ENCODE peak calls at places on chromosomes 11 and 22, in four cellular contexts. K is K562, S is WTC11, L is GM12878. Z is an unnamed sample.

GRCh38 chr11:134261626-134262488 is 8.5 kb downstream of the ACAD8 start:
- DNase-seq in L (no peak), K (peak), S (peak), Z (peak)

GRCh38 chr11:47467372-47467771 is 18.4 kb upstream of the RAPSN start:
- DNase-seq in S (no peak), L (no peak), K (no peak), Z (no peak)

GRCh38 chr11:44979536-44980399 is 29.1 kb upstream of the TP53I11 start:
- DNase-seq in L (no peak), K (no peak), S (no peak), Z (no peak)

GRCh38 chr11:103863497-103863896 is 172.9 kb upstream of the DDI1 start:
- DNase-seq in L (no peak), K (no peak), S (no peak), Z (no peak)

GRCh38 chr11:86668929-86669328 is 3.5 kb downstream of the ME3 start:
- DNase-seq in K (no peak), S (no peak), L (no peak), Z (no peak)

GRCh38 chr11:103585401-103585800 is 451.0 kb upstream of the DDI1 start:
- DNase-seq in S (no peak), K (no peak), L (no peak), Z (no peak)

GRCh38 chr22:32421484-32421883 is 9.4 kb upstream of the RTCB start:
- DNase-seq in S (no peak), K (no peak), L (no peak), Z (no peak)

GRCh38 chr11:12377106-12377823 is at the start of gene PARVA:
- DNase-seq in L (no peak), K (no peak), S (peak), Z (no peak)

GRCh38 chr11:35047179-35047578 is 91.8 kb upstream of the CD44 start:
- DNase-seq in S (no peak), L (no peak), K (no peak), Z (no peak)

GRCh38 chr22:38453065-38453672 is 1.8 kb downstream of the KCNJ4 start:
- DNase-seq in S (no peak), L (no peak), K (no peak), Z (no peak)

GRCh38 chr11:116927163-116927772 is 89.8 kb upstream of the APOA1 start:
- DNase-seq in S (no peak), K (peak), L (no peak), Z (peak)

GRCh38 chr11:85299247-85299646 is 327.9 kb downstream of the DLG2 start:
- DNase-seq in L (no peak), K (no peak), S (no peak), Z (no peak)

GRCh38 chr11:5234390-5234834 is at the start of gene HBD:
- DNase-seq in L (no peak), K (no peak), S (no peak), Z (no peak)

GRCh38 chr11:61860054-61860903 is 31.1 kb downstream of the FADS3 start:
- DNase-seq in S (no peak), K (peak), L (no peak), Z (no peak)

GRCh38 chr11:2580061-2580421 is 119.8 kb downstream of the KCNQ1OT1 start:
- DNase-seq in K (no peak), L (no peak), S (peak), Z (peak)

GRCh38 chr11:110172666-110173065 is 79.5 kb downstream of the ZC3H12C start:
- DNase-seq in L (no peak), K (no peak), S (no peak), Z (no peak)

GRCh38 chr11:19951558-19952083 is 208.7 kb downstream of the DBX1 start:
- DNase-seq in L (peak), K (peak), S (no peak), Z (peak)

GRCh38 chr11:67354314-67355022 is 1.1 kb upstream of the POLD4 start:
- DNase-seq in K (peak), S (no peak), L (no peak), Z (no peak)

GRCh38 chr11:117010808-117011540 is 87.3 kb downstream of the SIK3 start:
- DNase-seq in S (no peak), L (no peak), K (no peak), Z (no peak)

GRCh38 chr11:119290894-119291497 is 25.9 kb downstream of the MCAM start:
- DNase-seq in L (no peak), S (no peak), K (no peak), Z (no peak)

GRCh38 chr11:17753641-17754040 is 19.1 kb downstream of the KCNC1 start:
- DNase-seq in L (no peak), S (no peak), K (no peak), Z (no peak)

GRCh38 chr11:77130763-77131513 is 2.9 kb downstream of the MYO7A start:
- DNase-seq in L (no peak), S (no peak), K (no peak), Z (peak)

GRCh38 chr22:43505896-43506295 is 94.1 kb downstream of the MPPED1 start:
- DNase-seq in K (no peak), S (no peak), L (no peak), Z (no peak)

GRCh38 chr22:43505423-43505822 is 93.6 kb downstream of the MPPED1 start:
- DNase-seq in K (no peak), L (no peak), S (no peak), Z (no peak)

GRCh38 chr22:43504666-43505261 is 93.0 kb downstream of the MPPED1 start:
- DNase-seq in L (no peak), K (no peak), S (no peak), Z (no peak)

GRCh38 chr22:43501951-43502874 is 90.4 kb downstream of the MPPED1 start:
- DNase-seq in K (no peak), L (no peak), S (no peak), Z (no peak)

DNA sequence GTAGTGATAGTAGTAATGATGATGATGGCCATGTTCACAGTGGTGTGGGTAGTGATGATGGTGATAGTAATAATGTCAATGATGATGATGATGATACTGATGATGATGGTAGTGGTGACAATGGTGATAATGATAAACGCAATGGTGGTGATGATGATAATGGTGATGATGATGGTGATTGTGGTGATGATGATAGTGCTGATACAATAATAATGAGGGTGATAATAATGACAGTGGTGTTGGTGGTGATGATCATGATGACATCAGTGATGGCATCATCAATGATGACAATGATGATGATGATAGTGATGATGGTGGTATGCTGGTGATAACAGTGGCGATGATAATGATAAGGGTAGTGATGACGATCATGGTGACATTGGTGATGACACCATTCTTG is 92.3 kb downstream of the MPPED1 start:
- DNase-seq in L (no peak), S (no peak), K (no peak), Z (no peak)
- TF ChIP-seq USF1 in L (no peak), S (no peak), K (no peak), Z (no peak)

GRCh38 chr22:17806437-17806836 is 32.2 kb upstream of the BID start:
- DNase-seq in K (no peak), S (no peak), L (no peak), Z (no peak)

GRCh38 chr22:17804331-17805080 is 30.2 kb upstream of the BID start:
- DNase-seq in K (no peak), L (no peak), S (no peak), Z (no peak)

GRCh38 chr22:17802822-17803221 is 28.6 kb upstream of the BID start:
- DNase-seq in S (no peak), L (no peak), K (no peak), Z (no peak)

GRCh38 chr22:17803871-17804270 is 29.6 kb upstream of the BID start:
- DNase-seq in L (no peak), S (no peak), K (no peak), Z (no peak)

DNA sequence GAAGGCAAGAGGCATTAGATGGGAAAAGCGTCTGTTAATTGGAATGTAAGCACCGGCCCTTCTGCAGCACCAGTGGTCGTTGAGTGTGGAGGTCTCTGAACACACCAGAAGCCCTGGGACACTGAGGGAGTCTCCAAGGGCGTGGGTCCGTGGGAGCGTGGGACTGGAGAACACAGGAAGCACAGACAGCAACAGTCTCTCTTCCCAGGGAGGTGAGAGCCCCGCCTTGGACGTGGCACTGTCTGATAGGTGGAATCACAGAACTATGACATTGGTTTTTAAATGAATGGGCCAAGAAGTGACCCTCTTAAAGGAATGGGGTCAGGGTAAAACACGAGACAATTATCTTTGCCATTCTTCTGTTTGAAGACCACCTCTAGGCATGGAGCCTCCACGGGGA is 28.1 kb upstream of the BID start:
- DNase-seq in K (peak), L (no peak), S (no peak), Z (no peak)
- TF ChIP-seq USF1 in K (no peak), L (no peak), S (no peak), Z (no peak)

DNA sequence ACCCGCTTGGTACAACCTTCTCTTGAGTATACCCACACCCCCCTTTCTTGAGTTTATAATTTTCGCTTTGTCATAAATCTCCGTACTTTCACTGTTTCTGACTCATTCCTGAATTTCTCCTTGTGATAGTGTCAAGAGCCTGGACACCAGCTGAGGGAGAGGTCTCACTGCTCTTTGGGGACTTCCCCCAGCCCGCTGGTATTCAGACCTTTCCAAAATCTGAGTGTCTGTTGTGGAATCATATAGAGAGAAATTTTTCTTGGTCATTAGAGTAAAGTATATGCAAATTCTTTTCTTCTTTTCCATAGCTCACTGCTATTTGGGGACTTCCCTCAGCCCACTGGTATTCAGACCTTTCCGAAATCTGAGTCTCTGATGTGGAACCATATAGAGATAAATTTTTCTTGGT is 55.3 kb downstream of the MTMR3 start:
- DNase-seq in L (peak), S (no peak), K (no peak), Z (no peak)
- TF ChIP-seq USF1 in L (no peak), S (no peak), K (no peak), Z (no peak)

GRCh38 chr22:22687638-22688500 is 43.5 kb downstream of the GGTLC2 start:
- DNase-seq in S (peak), K (peak), L (no peak), Z (peak)
- TF ChIP-seq USF1 in S (no peak), K (no peak), L (no peak), Z (no peak)

DNA sequence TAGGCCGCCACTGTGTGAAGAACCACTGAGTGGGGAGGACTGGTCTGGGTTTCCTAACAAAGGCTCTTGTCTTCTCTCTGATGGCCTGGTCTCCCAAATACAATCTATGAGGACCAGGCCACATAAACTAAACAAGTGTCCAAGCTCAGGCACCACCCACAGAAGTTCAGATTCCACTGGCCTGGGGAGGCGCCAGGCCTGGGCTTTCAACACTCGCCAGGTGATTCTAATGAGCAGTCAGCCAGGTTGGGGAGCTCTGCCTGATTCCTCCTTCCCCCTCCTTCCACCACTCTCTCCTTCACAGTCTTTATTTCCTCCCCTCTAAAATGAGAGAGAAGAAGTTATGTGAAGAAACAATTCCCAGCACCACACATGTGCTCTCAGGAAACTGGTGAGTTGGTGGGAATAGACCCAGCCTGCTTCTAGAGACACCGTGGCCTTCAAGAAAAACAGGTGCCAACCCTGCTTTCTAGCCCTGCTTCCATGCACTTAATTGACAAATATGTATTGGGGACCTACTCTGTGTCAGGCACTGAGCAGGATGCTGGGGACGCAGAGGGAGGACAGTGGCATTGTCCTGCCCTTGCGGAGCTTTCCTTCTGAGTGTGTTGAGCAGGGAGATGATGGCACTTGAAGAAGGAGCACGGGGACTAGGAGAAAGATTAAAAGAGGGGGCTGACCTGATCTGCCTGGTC is 242.5 kb downstream of the TENM4 start:
- DNase-seq in L (no peak), S (no peak), K (no peak), Z (no peak)
- TF ChIP-seq USF1 in L (no peak), S (no peak), K (no peak), Z (no peak)

DNA sequence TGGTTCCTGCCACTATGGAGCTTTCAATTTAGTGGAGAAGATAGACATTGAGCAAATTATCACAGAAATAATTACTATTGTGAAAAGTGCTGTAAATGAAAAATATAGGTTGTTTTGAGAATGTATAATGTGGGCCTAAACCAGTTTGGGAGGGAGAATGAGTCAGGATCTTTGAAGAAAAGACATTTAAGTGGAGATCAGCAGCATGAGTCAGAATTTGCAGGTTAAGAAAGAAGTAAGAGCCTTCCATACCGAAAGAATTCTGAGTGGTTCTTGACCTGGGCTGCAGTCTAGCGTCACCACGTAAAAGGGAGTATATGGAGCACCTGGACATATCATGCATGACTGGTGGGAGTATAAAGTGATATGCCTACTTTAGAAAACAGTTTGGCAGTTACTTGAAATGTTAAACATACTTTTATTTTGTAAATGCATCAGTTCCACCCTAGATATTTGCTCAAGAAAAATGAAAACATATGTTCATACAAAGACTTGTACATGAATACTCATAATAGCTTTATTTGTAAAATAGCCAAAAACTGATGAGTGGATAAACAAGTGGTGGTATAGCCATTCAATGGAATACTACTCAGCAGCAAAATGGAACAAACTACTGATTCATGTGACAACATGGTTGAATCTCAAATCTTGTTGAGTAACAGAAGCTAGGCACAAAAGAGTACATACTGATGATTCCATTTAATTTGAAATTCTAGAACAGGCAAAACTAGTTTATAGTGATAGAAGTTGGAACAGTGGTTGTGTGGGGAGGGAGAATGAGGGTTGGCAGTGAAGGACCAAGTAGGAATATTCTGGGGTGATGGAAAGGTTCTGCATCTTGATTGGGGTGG is 99.2 kb downstream of the STIM1 start:
- DNase-seq in S (no peak), K (peak), L (no peak), Z (no peak)
- TF ChIP-seq USF1 in S (no peak), K (no peak), L (no peak), Z (no peak)

DNA sequence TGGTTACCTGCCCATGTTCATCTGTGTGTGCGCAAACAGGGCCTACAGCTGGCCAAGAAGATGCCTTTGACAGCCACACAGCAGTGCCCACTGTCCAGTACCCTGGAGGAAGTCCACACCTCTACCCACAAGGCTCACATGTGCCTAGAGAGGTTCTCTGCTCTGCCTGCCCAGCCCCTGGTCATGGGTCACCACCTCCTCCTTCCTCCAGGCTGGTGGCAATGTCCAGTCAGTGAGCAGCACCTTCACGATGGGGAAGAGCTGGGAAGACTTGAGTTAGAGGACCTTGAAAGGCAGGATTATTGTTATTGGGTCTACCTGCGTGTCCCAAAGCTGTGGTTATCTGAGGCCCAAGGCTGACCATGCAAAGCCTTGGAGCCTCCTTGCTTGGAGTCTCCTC is 28.4 kb upstream of the TTC12 start:
- DNase-seq in S (no peak), K (no peak), L (no peak), Z (no peak)
- TF ChIP-seq USF1 in S (no peak), K (no peak), L (no peak), Z (no peak)

DNA sequence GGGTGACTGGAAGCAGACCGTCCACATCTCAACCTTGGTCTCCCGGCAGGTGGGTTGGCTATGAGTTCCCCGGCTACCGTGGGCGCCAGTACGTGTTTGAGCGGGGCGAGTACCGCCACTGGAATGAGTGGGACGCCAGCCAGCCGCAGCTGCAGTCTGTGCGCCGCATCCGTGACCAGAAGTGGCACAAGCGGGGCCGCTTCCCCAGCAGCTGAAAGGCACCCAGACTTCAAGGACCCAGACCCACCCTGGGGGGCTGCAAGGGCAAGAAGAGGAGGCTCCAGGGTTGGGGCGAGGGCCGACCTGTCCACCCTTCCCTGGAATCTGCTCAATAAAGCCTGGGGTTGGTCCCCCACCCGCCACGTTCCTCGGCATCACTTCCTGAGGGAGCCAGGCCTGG is 7.3 kb downstream of the CRYBB3 start:
- DNase-seq in K (no peak), L (no peak), S (no peak), Z (no peak)
- TF ChIP-seq USF1 in K (no peak), L (no peak), S (no peak), Z (no peak)

GRCh38 chr11:22703561-22703960 is 37.1 kb downstream of the GAS2 start:
- DNase-seq in L (no peak), K (no peak), S (no peak), Z (no peak)
- TF ChIP-seq USF1 in L (no peak), K (no peak), S (no peak), Z (no peak)

DNA sequence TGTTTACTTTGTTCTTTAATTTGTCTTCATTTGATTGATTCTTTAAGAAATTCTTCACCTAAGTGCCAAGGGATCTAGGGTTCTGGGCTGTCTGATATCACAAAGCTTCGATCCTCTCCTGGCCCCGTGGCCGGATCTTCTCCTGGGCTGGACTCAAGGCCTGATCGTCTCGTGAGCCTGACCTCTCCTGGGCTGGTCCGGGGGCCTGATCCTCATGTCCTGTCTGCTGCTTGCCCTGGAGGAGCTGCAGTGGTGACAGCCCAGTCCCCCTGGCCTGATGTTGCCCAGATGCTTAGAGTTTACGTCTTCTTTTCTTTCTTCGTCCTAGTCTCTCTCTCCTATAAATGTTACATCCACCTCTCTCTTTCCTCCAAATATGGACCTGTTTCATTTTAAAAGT is 3.3 kb downstream of the NADSYN1 start:
- DNase-seq in K (no peak), L (no peak), S (no peak), Z (no peak)
- TF ChIP-seq USF1 in K (no peak), L (no peak), S (no peak), Z (no peak)

Z was measured in SK-N-SH.